ENCODE peak calls at places on chromosomes 7 and 10, in nine cellular contexts. M is sigmoid colon; D is Ammon's horn; E is cortex of kidney; G is HuH-7.5; L is iris pigment epithelial cell; A is stomach; X is CD8-positive, alpha-beta memory T cell; C is pancreas. P is an unnamed sample.

GRCh38 chr7:98531717-98532116 is 85.4 kb upstream of the NPTX2 start:
- DNase-seq in M (no peak), D (no peak), E (no peak), G (no peak), L (no peak), A (no peak), X (no peak), C (no peak), P (no peak)

GRCh38 chr10:84375011-84375410 is 46.6 kb downstream of the CCSER2 start:
- DNase-seq in M (no peak), D (peak; percentile 77), E (no peak), G (no peak), L (peak; percentile 58), A (peak; percentile 41), X (peak; percentile 44), C (peak; percentile 4), P (peak; percentile 48)

GRCh38 chr10:62794306-62794705 is 10.2 kb upstream of the ADO start:
- DNase-seq in M (no peak), D (no peak), E (no peak), G (no peak), L (no peak), A (no peak), X (no peak), C (no peak), P (peak; percentile 65)

GRCh38 chr10:29412452-29413004 is 123.7 kb downstream of the LYZL1 start:
- DNase-seq in M (no peak), D (no peak), E (no peak), G (no peak), L (peak; percentile 68), A (no peak), X (no peak), C (no peak), P (no peak)

GRCh38 chr7:84384417-84384816 is 189.8 kb upstream of the SEMA3A start:
- DNase-seq in M (no peak), D (no peak), E (no peak), G (no peak), L (peak; percentile 9), A (no peak), X (no peak), C (no peak), P (peak; percentile 40)

GRCh38 chr10:84308481-84309304 is 19.7 kb upstream of the CCSER2 start:
- DNase-seq in M (no peak), D (peak; percentile 73), E (no peak), G (no peak), L (peak; percentile 89), A (peak; percentile 49), X (no peak), C (no peak), P (peak; percentile 52)

GRCh38 chr7:93902777-93903423 is 3.5 kb upstream of the GNGT1 start:
- DNase-seq in M (no peak), D (peak; percentile 7), E (no peak), G (no peak), L (peak; percentile 66), A (no peak), X (no peak), C (no peak), P (peak; percentile 71)

GRCh38 chr10:130403153-130403890 is 267.1 kb downstream of the GLRX3 start:
- DNase-seq in M (no peak), D (no peak), E (no peak), G (no peak), L (no peak), A (no peak), X (no peak), C (peak; percentile 72), P (no peak)

GRCh38 chr10:43707755-43708154 is 59.1 kb upstream of the ZNF32 start:
- DNase-seq in M (no peak), D (no peak), E (no peak), G (no peak), L (no peak), A (no peak), X (no peak), C (no peak), P (peak; percentile 24)

GRCh38 chr7:123673137-123673732 is 17.6 kb downstream of the LMOD2 start:
- DNase-seq in M (no peak), D (no peak), E (no peak), G (no peak), L (no peak), A (no peak), X (no peak), C (no peak), P (no peak)

GRCh38 chr7:98984126-98984525 is 105.8 kb downstream of the TRRAP start:
- DNase-seq in M (no peak), D (no peak), E (no peak), G (no peak), L (no peak), A (no peak), X (no peak), C (no peak), P (no peak)

GRCh38 chr7:128902761-128903585 is 7.5 kb downstream of the KCP start:
- DNase-seq in M (peak; percentile 43), D (no peak), E (no peak), G (no peak), L (peak; percentile 18), A (peak; percentile 44), X (no peak), C (no peak), P (peak; percentile 55)

GRCh38 chr10:133276435-133277201 is at the start of gene ADAM8:
- DNase-seq in M (no peak), D (no peak), E (no peak), G (no peak), L (no peak), A (peak; percentile 65), X (peak; percentile 75), C (no peak), P (no peak)

P was measured in LHCN-M2.